ENCODE peak calls at places on chromosomes 5 and 9, in six cellular contexts. E is HepG2, P is A549, U is endothelial cell of umbilical vein, Q is K562, X is GM12878. A is an unnamed sample.

GRCh38 chr5:154740957-154741356 is 14.2 kb upstream of the LARP1 start:
- DNase-seq in E (no peak), P (no peak), U (no peak), Q (no peak), X (no peak), A (no peak)

GRCh38 chr5:5065472-5065871 is 74.7 kb upstream of the ADAMTS16 start:
- DNase-seq in E (no peak), P (no peak), U (no peak), Q (no peak), X (no peak), A (no peak)

GRCh38 chr5:135309391-135310327 is 89.4 kb downstream of the MACROH2A1 start:
- DNase-seq in E (no peak), P (no peak), U (no peak), Q (no peak), X (no peak), A (no peak)

GRCh38 chr9:17600962-17601593 is 22.2 kb downstream of the SH3GL2 start:
- DNase-seq in E (no peak), P (no peak), U (no peak), Q (no peak), X (no peak), A (peak)

GRCh38 chr5:95382843-95383242 is 8.3 kb upstream of the FAM81B start:
- DNase-seq in E (no peak), P (no peak), U (no peak), Q (no peak), X (no peak), A (no peak)

GRCh38 chr9:36934478-36935065 is 99.5 kb downstream of the PAX5 start:
- DNase-seq in E (no peak), P (no peak), U (no peak), Q (no peak), X (no peak), A (no peak)

GRCh38 chr5:67659288-67659687 is 462.7 kb upstream of the CD180 start:
- DNase-seq in E (no peak), P (no peak), U (no peak), Q (no peak), X (no peak), A (no peak)

GRCh38 chr9:106784076-106784475 is 78.9 kb upstream of the ZNF462 start:
- DNase-seq in E (no peak), P (no peak), U (no peak), Q (no peak), X (no peak), A (no peak)

GRCh38 chr9:108083160-108083559 is 593.6 kb upstream of the KLF4 start:
- DNase-seq in E (no peak), P (no peak), U (no peak), Q (no peak), X (no peak), A (no peak)

GRCh38 chr5:78377056-78377717 is 16.8 kb downstream of the SCAMP1 start:
- DNase-seq in E (no peak), P (no peak), U (peak), Q (no peak), X (no peak), A (no peak)

GRCh38 chr9:138071292-138071691 is 193.7 kb downstream of the CACNA1B start:
- DNase-seq in E (no peak), P (no peak), U (no peak), Q (no peak), X (no peak), A (no peak)

GRCh38 chr9:128001411-128002298 is 20.9 kb upstream of the EEIG1 start:
- DNase-seq in E (no peak), P (peak), U (peak), Q (peak), X (no peak), A (no peak)

GRCh38 chr5:172090976-172091547 is 84.6 kb upstream of the FBXW11 start:
- DNase-seq in E (no peak), P (no peak), U (no peak), Q (no peak), X (no peak), A (no peak)

GRCh38 chr5:180130291-180130869 is 58.8 kb upstream of the RNF130 start:
- DNase-seq in E (no peak), P (no peak), U (no peak), Q (no peak), X (no peak), A (no peak)

GRCh38 chr5:77076961-77077820 is 9.9 kb downstream of the ZBED3 start:
- DNase-seq in E (no peak), P (peak), U (peak), Q (peak), X (no peak), A (peak)

GRCh38 chr9:22683393-22684075 is 236.9 kb downstream of the DMRTA1 start:
- DNase-seq in E (no peak), P (peak), U (no peak), Q (no peak), X (no peak), A (no peak)

GRCh38 chr5:133510634-133511262 is 101.6 kb downstream of the FSTL4 start:
- DNase-seq in E (no peak), P (no peak), U (no peak), Q (peak), X (no peak), A (no peak)

GRCh38 chr5:54113060-54113459 is 197.3 kb downstream of the ARL15 start:
- DNase-seq in E (no peak), P (no peak), U (no peak), Q (no peak), X (no peak), A (no peak)

GRCh38 chr9:114098660-114099522 is at the start of gene KIF12:
- DNase-seq in E (peak), P (peak), U (no peak), Q (peak), X (no peak), A (no peak)
- TF ChIP-seq MYC in E (no peak), P (no peak), U (no peak), Q (no peak), X (no peak), A (no peak)

GRCh38 chr5:60997721-60998120 is 52.7 kb downstream of the NDUFAF2 start:
- DNase-seq in E (no peak), P (no peak), U (no peak), Q (no peak), X (no peak), A (no peak)
- H3K4me3 ChIP-seq in E (no peak), P (no peak), U (no peak), Q (no peak), X (no peak), A (no peak)

GRCh38 chr5:88290801-88291200 is 22.2 kb upstream of the TMEM161B start:
- DNase-seq in E (no peak), P (no peak), U (no peak), Q (no peak), X (no peak), A (no peak)
- TF ChIP-seq MYC in E (no peak), P (no peak), U (no peak), Q (no peak), X (no peak), A (no peak)

GRCh38 chr9:114269023-114269422 is 53.9 kb upstream of the ORM1 start:
- DNase-seq in E (no peak), P (no peak), U (no peak), Q (no peak), X (no peak), A (peak)
- H3K4me3 ChIP-seq in E (no peak), P (no peak), U (no peak), Q (no peak), X (no peak), A (no peak)

GRCh38 chr9:31210982-31211570 is 1173.4 kb upstream of the ACO1 start:
- DNase-seq in E (no peak), P (peak), U (no peak), Q (no peak), X (peak), A (no peak)
- TF ChIP-seq MYC in E (no peak), P (no peak), U (no peak), Q (no peak), X (no peak), A (no peak)

DNA sequence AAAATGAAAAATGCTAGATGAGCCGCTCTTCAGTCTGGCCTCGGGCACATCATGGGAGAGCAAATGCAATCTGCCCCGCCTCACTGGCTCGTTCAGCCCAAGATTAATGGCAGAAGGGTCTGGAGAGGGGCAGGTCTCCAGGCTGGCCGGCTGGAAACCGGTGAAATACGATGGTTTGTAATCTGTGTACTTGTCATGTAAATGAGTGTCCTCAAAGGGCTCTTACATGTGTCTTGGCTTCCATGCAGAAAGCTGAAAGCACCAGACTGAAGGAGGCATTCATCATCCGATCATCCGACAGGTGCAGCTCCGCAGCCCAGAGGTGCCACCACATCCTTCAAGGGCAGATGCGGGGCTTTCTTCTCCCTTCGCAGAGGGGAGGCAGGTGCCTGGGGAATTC is 111.4 kb downstream of the OLFM1 start:
- DNase-seq in E (no peak), P (no peak), U (no peak), Q (no peak), X (no peak), A (no peak)
- H3K4me3 ChIP-seq in E (no peak), P (no peak), U (no peak), Q (no peak), X (no peak), A (no peak)

DNA sequence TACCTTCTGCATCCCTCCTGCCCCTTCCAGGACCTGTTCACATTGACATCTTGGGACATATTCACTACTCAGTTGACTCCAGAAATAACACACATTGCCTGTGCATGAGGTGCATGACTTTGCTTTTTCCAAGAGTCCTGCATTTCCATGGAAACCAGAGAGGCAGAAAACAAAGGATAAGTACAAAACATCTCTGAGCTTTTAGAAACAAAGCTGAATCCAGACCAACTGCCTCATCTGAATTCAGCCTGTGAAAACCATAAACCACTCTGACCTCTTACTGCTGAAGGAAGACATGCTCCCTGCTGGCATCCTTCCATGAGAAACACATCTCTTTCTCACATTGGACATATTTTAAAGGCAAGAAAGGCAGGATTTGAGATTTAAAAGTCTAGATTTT is 695.1 kb downstream of the TAF11L14 start:
- DNase-seq in E (no peak), P (peak), U (no peak), Q (no peak), X (no peak), A (no peak)
- TF ChIP-seq MYC in E (no peak), P (no peak), U (no peak), Q (no peak), X (no peak), A (no peak)

DNA sequence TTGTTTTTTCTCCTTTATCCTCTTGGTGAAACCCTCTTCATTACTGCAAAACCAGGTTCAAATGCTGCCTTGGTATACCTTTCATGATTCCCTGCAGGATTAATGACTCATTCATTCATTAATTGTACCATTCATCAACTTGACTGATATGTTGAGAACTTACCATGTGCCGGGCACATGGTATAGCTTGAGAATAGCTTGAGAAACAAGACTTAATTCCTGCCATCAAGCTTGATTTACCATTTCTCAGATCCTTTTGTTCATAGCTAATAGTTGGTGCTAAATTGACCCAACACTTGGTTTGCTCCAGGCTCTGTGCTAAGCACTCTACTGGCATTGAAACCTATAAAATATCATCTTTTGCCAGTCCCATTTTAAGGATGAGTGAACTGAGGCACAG is 165.7 kb downstream of the YIPF5 start:
- DNase-seq in E (no peak), P (no peak), U (no peak), Q (no peak), X (no peak), A (no peak)
- H3K4me3 ChIP-seq in E (no peak), P (no peak), U (no peak), Q (no peak), X (no peak), A (no peak)

DNA sequence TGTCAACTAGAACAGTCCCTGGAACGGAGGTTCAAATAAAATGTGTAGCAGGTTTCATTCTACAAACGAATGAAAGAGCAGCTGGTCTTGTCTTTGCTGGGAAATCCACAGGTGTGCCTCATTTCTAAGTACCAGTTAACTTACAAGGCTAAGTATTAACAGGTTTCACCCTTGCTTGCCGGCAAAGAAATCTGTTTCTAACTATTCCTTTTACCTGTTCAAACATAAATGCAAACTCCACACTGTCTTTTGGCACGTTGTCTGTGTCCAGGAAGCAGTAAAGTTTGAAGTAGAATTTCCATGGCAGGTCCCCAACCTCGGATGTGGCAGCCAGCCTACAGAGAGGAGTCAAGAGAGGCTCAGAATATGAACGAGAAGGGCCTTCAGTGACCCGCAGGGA is 54.4 kb upstream of the RETREG1 start:
- DNase-seq in E (no peak), P (no peak), U (no peak), Q (no peak), X (no peak), A (no peak)
- TF ChIP-seq MYC in E (no peak), P (no peak), U (no peak), Q (no peak), X (no peak), A (no peak)

GRCh38 chr5:128201065-128201926 is 117.7 kb downstream of the SLC12A2 start:
- DNase-seq in E (peak), P (peak), U (peak), Q (peak), X (no peak), A (peak)
- H3K4me3 ChIP-seq in E (no peak), P (peak), U (no peak), Q (peak), X (no peak), A (no peak)

A was measured in NB4.